ENCODE peak calls at places on chromosomes 16 and 17, in ten cellular contexts. One of them, this sample, is unnamed.

GRCh38 chr16:67993207-67994036 is 5.9 kb downstream of the DPEP2 start:
- DNase-seq in AG10803: peak; percentile 67
- DNase-seq in HCT116: peak; percentile 63
- DNase-seq in gastrocnemius medialis: peak; percentile 77
- DNase-seq in bronchial epithelial cell: peak; percentile 29
- DNase-seq in fibroblast of mammary gland: peak; percentile 62
- DNase-seq in AG09309: no peak
- DNase-seq in AG04450: peak; percentile 13
- DNase-seq in mesendoderm: peak; percentile 74
- DNase-seq in skeletal muscle cell: peak; percentile 6
- DNase-seq in this sample: no peak

GRCh38 chr16:8867483-8868271 is 1.1 kb downstream of the CARHSP1 start:
- DNase-seq in AG10803: no peak
- DNase-seq in HCT116: no peak
- DNase-seq in gastrocnemius medialis: no peak
- DNase-seq in bronchial epithelial cell: no peak
- DNase-seq in fibroblast of mammary gland: no peak
- DNase-seq in AG09309: no peak
- DNase-seq in AG04450: no peak
- DNase-seq in mesendoderm: peak; percentile 65
- DNase-seq in skeletal muscle cell: no peak
- DNase-seq in this sample: no peak

GRCh38 chr16:82506734-82507133 is 120.0 kb upstream of the CDH13 start:
- DNase-seq in AG10803: peak; percentile 46
- DNase-seq in HCT116: no peak
- DNase-seq in gastrocnemius medialis: no peak
- DNase-seq in bronchial epithelial cell: no peak
- DNase-seq in fibroblast of mammary gland: no peak
- DNase-seq in AG09309: no peak
- DNase-seq in AG04450: no peak
- DNase-seq in mesendoderm: no peak
- DNase-seq in skeletal muscle cell: no peak
- DNase-seq in this sample: no peak

GRCh38 chr17:8757189-8757588 is 1.2 kb downstream of the SPDYE4 start:
- DNase-seq in AG10803: no peak
- DNase-seq in HCT116: no peak
- DNase-seq in gastrocnemius medialis: no peak
- DNase-seq in bronchial epithelial cell: no peak
- DNase-seq in fibroblast of mammary gland: no peak
- DNase-seq in AG09309: no peak
- DNase-seq in AG04450: no peak
- DNase-seq in mesendoderm: no peak
- DNase-seq in skeletal muscle cell: no peak
- DNase-seq in this sample: no peak

GRCh38 chr16:59719121-59719520 is 985.0 kb upstream of the GOT2 start:
- DNase-seq in AG10803: peak; percentile 67
- DNase-seq in HCT116: no peak
- DNase-seq in gastrocnemius medialis: no peak
- DNase-seq in bronchial epithelial cell: no peak
- DNase-seq in fibroblast of mammary gland: peak; percentile 38
- DNase-seq in AG09309: no peak
- DNase-seq in AG04450: no peak
- DNase-seq in mesendoderm: no peak
- DNase-seq in skeletal muscle cell: no peak
- DNase-seq in this sample: no peak

GRCh38 chr16:57858635-57859034 is 56.3 kb upstream of the KIFC3 start:
- DNase-seq in AG10803: no peak
- DNase-seq in HCT116: no peak
- DNase-seq in gastrocnemius medialis: no peak
- DNase-seq in bronchial epithelial cell: no peak
- DNase-seq in fibroblast of mammary gland: no peak
- DNase-seq in AG09309: no peak
- DNase-seq in AG04450: no peak
- DNase-seq in mesendoderm: no peak
- DNase-seq in skeletal muscle cell: no peak
- DNase-seq in this sample: no peak

GRCh38 chr17:67165201-67165600 is 79.8 kb downstream of the HELZ start:
- DNase-seq in AG10803: no peak
- DNase-seq in HCT116: no peak
- DNase-seq in gastrocnemius medialis: peak; percentile 31
- DNase-seq in bronchial epithelial cell: no peak
- DNase-seq in fibroblast of mammary gland: no peak
- DNase-seq in AG09309: no peak
- DNase-seq in AG04450: no peak
- DNase-seq in mesendoderm: no peak
- DNase-seq in skeletal muscle cell: no peak
- DNase-seq in this sample: no peak

GRCh38 chr17:880074-880870 is 98.1 kb downstream of the MRM3 start:
- DNase-seq in AG10803: no peak
- DNase-seq in HCT116: no peak
- DNase-seq in gastrocnemius medialis: no peak
- DNase-seq in bronchial epithelial cell: peak; percentile 54
- DNase-seq in fibroblast of mammary gland: peak; percentile 46
- DNase-seq in AG09309: no peak
- DNase-seq in AG04450: no peak
- DNase-seq in mesendoderm: peak; percentile 80
- DNase-seq in skeletal muscle cell: no peak
- DNase-seq in this sample: no peak

GRCh38 chr16:11355862-11356261 is 10.6 kb downstream of the RMI2 start:
- DNase-seq in AG10803: no peak
- DNase-seq in HCT116: no peak
- DNase-seq in gastrocnemius medialis: no peak
- DNase-seq in bronchial epithelial cell: no peak
- DNase-seq in fibroblast of mammary gland: no peak
- DNase-seq in AG09309: no peak
- DNase-seq in AG04450: no peak
- DNase-seq in mesendoderm: no peak
- DNase-seq in skeletal muscle cell: no peak
- DNase-seq in this sample: no peak

GRCh38 chr17:82020874-82021727 is 1.6 kb downstream of the CENPX start:
- DNase-seq in AG10803: peak; percentile 77
- DNase-seq in HCT116: peak; percentile 68
- DNase-seq in gastrocnemius medialis: peak; percentile 78
- DNase-seq in bronchial epithelial cell: peak; percentile 58
- DNase-seq in fibroblast of mammary gland: peak; percentile 76
- DNase-seq in AG09309: peak; percentile 42
- DNase-seq in AG04450: peak; percentile 53
- DNase-seq in mesendoderm: peak; percentile 64
- DNase-seq in skeletal muscle cell: peak; percentile 18
- DNase-seq in this sample: peak; percentile 40

GRCh38 chr16:50653633-50654524 is 27.2 kb downstream of the SNX20 start:
- DNase-seq in AG10803: no peak
- DNase-seq in HCT116: no peak
- DNase-seq in gastrocnemius medialis: no peak
- DNase-seq in bronchial epithelial cell: no peak
- DNase-seq in fibroblast of mammary gland: no peak
- DNase-seq in AG09309: no peak
- DNase-seq in AG04450: no peak
- DNase-seq in mesendoderm: no peak
- DNase-seq in skeletal muscle cell: no peak
- DNase-seq in this sample: no peak

GRCh38 chr17:21214777-21215541 is 998 bp upstream of the TMEM11 start:
- DNase-seq in AG10803: peak; percentile 48
- DNase-seq in HCT116: no peak
- DNase-seq in gastrocnemius medialis: no peak
- DNase-seq in bronchial epithelial cell: peak; percentile 11
- DNase-seq in fibroblast of mammary gland: peak; percentile 25
- DNase-seq in AG09309: no peak
- DNase-seq in AG04450: no peak
- DNase-seq in mesendoderm: peak; percentile 84
- DNase-seq in skeletal muscle cell: no peak
- DNase-seq in this sample: no peak

GRCh38 chr17:63491976-63492575 is 15.2 kb downstream of the ACE start:
- DNase-seq in AG10803: no peak
- DNase-seq in HCT116: no peak
- DNase-seq in gastrocnemius medialis: no peak
- DNase-seq in bronchial epithelial cell: no peak
- DNase-seq in fibroblast of mammary gland: no peak
- DNase-seq in AG09309: no peak
- DNase-seq in AG04450: no peak
- DNase-seq in mesendoderm: no peak
- DNase-seq in skeletal muscle cell: no peak
- DNase-seq in this sample: no peak

GRCh38 chr17:10177131-10177920 is 21.1 kb downstream of the GAS7 start:
- DNase-seq in AG10803: no peak
- DNase-seq in HCT116: no peak
- DNase-seq in gastrocnemius medialis: no peak
- DNase-seq in bronchial epithelial cell: no peak
- DNase-seq in fibroblast of mammary gland: no peak
- DNase-seq in AG09309: no peak
- DNase-seq in AG04450: no peak
- DNase-seq in mesendoderm: peak; percentile 66
- DNase-seq in skeletal muscle cell: no peak
- DNase-seq in this sample: no peak

GRCh38 chr16:23155445-23156049 is 6.3 kb upstream of the USP31 start:
- DNase-seq in AG10803: peak; percentile 10
- DNase-seq in HCT116: peak; percentile 21
- DNase-seq in gastrocnemius medialis: no peak
- DNase-seq in bronchial epithelial cell: no peak
- DNase-seq in fibroblast of mammary gland: peak; percentile 22
- DNase-seq in AG09309: no peak
- DNase-seq in AG04450: no peak
- DNase-seq in mesendoderm: no peak
- DNase-seq in skeletal muscle cell: no peak
- DNase-seq in this sample: no peak

GRCh38 chr17:79840204-79840988 is 1.2 kb upstream of the CBX4 start:
- DNase-seq in AG10803: peak; percentile 52
- DNase-seq in HCT116: no peak
- DNase-seq in gastrocnemius medialis: peak; percentile 52
- DNase-seq in bronchial epithelial cell: no peak
- DNase-seq in fibroblast of mammary gland: peak; percentile 41
- DNase-seq in AG09309: no peak
- DNase-seq in AG04450: no peak
- DNase-seq in mesendoderm: peak; percentile 75
- DNase-seq in skeletal muscle cell: no peak
- DNase-seq in this sample: no peak

GRCh38 chr17:60729854-60730253 is 52.2 kb downstream of the BCAS3 start:
- DNase-seq in AG10803: no peak
- DNase-seq in HCT116: no peak
- DNase-seq in gastrocnemius medialis: no peak
- DNase-seq in bronchial epithelial cell: no peak
- DNase-seq in fibroblast of mammary gland: peak; percentile 15
- DNase-seq in AG09309: no peak
- DNase-seq in AG04450: no peak
- DNase-seq in mesendoderm: peak; percentile 8
- DNase-seq in skeletal muscle cell: no peak
- DNase-seq in this sample: no peak

GRCh38 chr16:8850279-8850885 is 18.4 kb downstream of the CARHSP1 start:
- DNase-seq in AG10803: peak; percentile 80
- DNase-seq in HCT116: no peak
- DNase-seq in gastrocnemius medialis: peak; percentile 44
- DNase-seq in bronchial epithelial cell: peak; percentile 90
- DNase-seq in fibroblast of mammary gland: peak; percentile 95
- DNase-seq in AG09309: no peak
- DNase-seq in AG04450: no peak
- DNase-seq in mesendoderm: no peak
- DNase-seq in skeletal muscle cell: peak; percentile 55
- DNase-seq in this sample: no peak

DNA sequence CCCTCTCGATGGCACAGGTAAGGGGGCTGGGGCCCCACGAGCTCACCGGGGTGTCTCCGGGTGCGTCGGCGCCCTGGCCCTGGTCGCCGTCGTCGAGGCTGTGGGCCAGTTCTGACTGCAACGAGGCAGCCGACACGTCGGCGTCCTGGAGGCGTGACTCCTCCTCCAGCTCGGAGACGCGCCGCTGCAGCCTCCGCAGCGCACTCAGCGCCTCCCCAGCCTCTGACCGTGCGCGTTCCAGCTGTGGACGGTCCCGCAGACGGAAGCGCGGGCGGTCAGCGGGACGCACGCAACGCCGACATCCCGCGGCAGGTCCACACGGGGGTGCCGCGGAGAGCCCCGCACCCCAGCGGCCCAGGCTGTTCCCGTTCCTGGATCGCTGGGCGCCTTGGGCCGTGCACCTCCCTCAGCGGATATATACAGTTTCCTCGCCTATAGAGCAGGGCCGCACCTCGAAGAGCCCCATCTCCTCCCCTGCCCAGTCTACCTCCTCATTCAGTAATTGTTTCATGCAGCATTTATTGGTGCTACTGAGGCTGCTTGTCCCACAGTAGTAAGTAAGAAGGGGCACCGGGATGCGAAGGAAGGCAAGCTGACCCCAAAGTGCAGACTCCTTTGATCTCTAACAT is 5.8 kb downstream of the THOC6 start:
- DNase-seq in AG10803: peak; percentile 41
- DNase-seq in HCT116: no peak
- DNase-seq in gastrocnemius medialis: no peak
- DNase-seq in bronchial epithelial cell: peak; percentile 32
- DNase-seq in fibroblast of mammary gland: peak; percentile 36
- DNase-seq in AG09309: no peak
- DNase-seq in AG04450: no peak
- DNase-seq in mesendoderm: no peak
- DNase-seq in skeletal muscle cell: no peak
- DNase-seq in this sample: no peak
- H3K4me3 ChIP-seq in AG10803: peak overlapping the region; percentile 7
- H3K4me3 ChIP-seq in HCT116: no peak overlapping the region
- H3K4me3 ChIP-seq in gastrocnemius medialis: no peak overlapping the region
- H3K4me3 ChIP-seq in bronchial epithelial cell: peak overlapping the region; percentile 13
- H3K4me3 ChIP-seq in fibroblast of mammary gland: no peak overlapping the region
- H3K4me3 ChIP-seq in AG09309: no peak overlapping the region
- H3K4me3 ChIP-seq in AG04450: peak overlapping the region; percentile 17
- H3K4me3 ChIP-seq in mesendoderm: no peak overlapping the region
- H3K4me3 ChIP-seq in skeletal muscle cell: peak overlapping the region; percentile 30
- H3K4me3 ChIP-seq in this sample: no peak overlapping the region

GRCh38 chr17:29640413-29640812 is 17.7 kb upstream of the CORO6 start:
- DNase-seq in AG10803: peak; percentile 66
- DNase-seq in HCT116: no peak
- DNase-seq in gastrocnemius medialis: peak; percentile 81
- DNase-seq in bronchial epithelial cell: peak; percentile 66
- DNase-seq in fibroblast of mammary gland: peak; percentile 70
- DNase-seq in AG09309: peak; percentile 50
- DNase-seq in AG04450: peak; percentile 27
- DNase-seq in mesendoderm: peak; percentile 37
- DNase-seq in skeletal muscle cell: peak; percentile 69
- DNase-seq in this sample: no peak
- H3K4me3 ChIP-seq in AG10803: no peak overlapping the region
- H3K4me3 ChIP-seq in HCT116: no peak overlapping the region
- H3K4me3 ChIP-seq in gastrocnemius medialis: peak overlapping the region; percentile 49
- H3K4me3 ChIP-seq in bronchial epithelial cell: no peak overlapping the region
- H3K4me3 ChIP-seq in fibroblast of mammary gland: no peak overlapping the region
- H3K4me3 ChIP-seq in AG09309: no peak overlapping the region
- H3K4me3 ChIP-seq in AG04450: no peak overlapping the region
- H3K4me3 ChIP-seq in mesendoderm: no peak overlapping the region
- H3K4me3 ChIP-seq in skeletal muscle cell: no peak overlapping the region
- H3K4me3 ChIP-seq in this sample: no peak overlapping the region

GRCh38 chr17:38920374-38921291 is 4.8 kb upstream of the LASP1NB start:
- DNase-seq in AG10803: no peak
- DNase-seq in HCT116: no peak
- DNase-seq in gastrocnemius medialis: no peak
- DNase-seq in bronchial epithelial cell: no peak
- DNase-seq in fibroblast of mammary gland: no peak
- DNase-seq in AG09309: no peak
- DNase-seq in AG04450: no peak
- DNase-seq in mesendoderm: no peak
- DNase-seq in skeletal muscle cell: no peak
- DNase-seq in this sample: no peak
- H3K4me3 ChIP-seq in AG10803: no peak overlapping the region
- H3K4me3 ChIP-seq in HCT116: no peak overlapping the region
- H3K4me3 ChIP-seq in gastrocnemius medialis: no peak overlapping the region
- H3K4me3 ChIP-seq in bronchial epithelial cell: no peak overlapping the region
- H3K4me3 ChIP-seq in fibroblast of mammary gland: no peak overlapping the region
- H3K4me3 ChIP-seq in AG09309: no peak overlapping the region
- H3K4me3 ChIP-seq in AG04450: no peak overlapping the region
- H3K4me3 ChIP-seq in mesendoderm: no peak overlapping the region
- H3K4me3 ChIP-seq in skeletal muscle cell: no peak overlapping the region
- H3K4me3 ChIP-seq in this sample: no peak overlapping the region

GRCh38 chr17:80912451-80912850 is 79.2 kb upstream of the CHMP6 start:
- DNase-seq in AG10803: no peak
- DNase-seq in HCT116: no peak
- DNase-seq in gastrocnemius medialis: no peak
- DNase-seq in bronchial epithelial cell: no peak
- DNase-seq in fibroblast of mammary gland: no peak
- DNase-seq in AG09309: no peak
- DNase-seq in AG04450: no peak
- DNase-seq in mesendoderm: no peak
- DNase-seq in skeletal muscle cell: no peak
- DNase-seq in this sample: no peak
- H3K4me3 ChIP-seq in AG10803: no peak overlapping the region
- H3K4me3 ChIP-seq in HCT116: no peak overlapping the region
- H3K4me3 ChIP-seq in gastrocnemius medialis: no peak overlapping the region
- H3K4me3 ChIP-seq in bronchial epithelial cell: no peak overlapping the region
- H3K4me3 ChIP-seq in fibroblast of mammary gland: no peak overlapping the region
- H3K4me3 ChIP-seq in AG09309: no peak overlapping the region
- H3K4me3 ChIP-seq in AG04450: no peak overlapping the region
- H3K4me3 ChIP-seq in mesendoderm: no peak overlapping the region
- H3K4me3 ChIP-seq in skeletal muscle cell: no peak overlapping the region
- H3K4me3 ChIP-seq in this sample: no peak overlapping the region